ENCODE peak calls at places on chromosomes 4 and X, in four cellular contexts. F is H9, Q is IMR-90, L is H1. H is an unnamed sample.

GRCh38 chr4:74793757-74794340 is 474 bp downstream of the BTC start:
- DNase-seq in F (peak), Q (no peak), L (peak), H (peak)

GRCh38 chr4:93646225-93646930 is 182.2 kb upstream of the ATOH1 start:
- DNase-seq in F (no peak), Q (peak), L (no peak), H (peak)

GRCh38 chr4:118921736-118922135 is 33.1 kb downstream of the SYNPO2 start:
- DNase-seq in F (no peak), Q (no peak), L (no peak), H (no peak)

GRCh38 chr4:152099555-152099954 is 338.7 kb upstream of the GATB start:
- DNase-seq in F (no peak), Q (no peak), L (no peak), H (no peak)

GRCh38 chrX:40099046-40099968 is 1.5 kb upstream of the BCOR start:
- DNase-seq in F (peak), Q (no peak), L (no peak), H (peak)

GRCh38 chr4:73103799-73104503 is 34.4 kb upstream of the COX18 start:
- DNase-seq in F (no peak), Q (peak), L (no peak), H (peak)

GRCh38 chr4:182918791-182919302 is 1.7 kb upstream of the DCTD start:
- DNase-seq in F (no peak), Q (no peak), L (no peak), H (no peak)

GRCh38 chrX:42456301-42456700 is 321.7 kb downstream of the PPP1R2C start:
- DNase-seq in F (no peak), Q (no peak), L (no peak), H (no peak)

GRCh38 chr4:165095291-165095690 is 17.4 kb downstream of the TMEM192 start:
- DNase-seq in F (no peak), Q (no peak), L (no peak), H (peak)

GRCh38 chr4:25769251-25769650 is 93.5 kb downstream of the SEL1L3 start:
- DNase-seq in F (no peak), Q (peak), L (no peak), H (peak)

GRCh38 chrX:110167952-110168451 is 149.9 kb downstream of the AMMECR1 start:
- DNase-seq in F (peak), Q (no peak), L (no peak), H (peak)

GRCh38 chrX:67614414-67614813 is 70.6 kb downstream of the AR start:
- DNase-seq in F (no peak), Q (peak), L (no peak), H (no peak)

GRCh38 chr4:113908829-113909228 is 70.6 kb downstream of the ARSJ start:
- DNase-seq in F (no peak), Q (no peak), L (no peak), H (no peak)

GRCh38 chr4:149914521-149915115 is 99.0 kb upstream of the IQCM start:
- DNase-seq in F (peak), Q (peak), L (no peak), H (peak)

GRCh38 chr4:6124386-6125102 is 75.8 kb downstream of the JAKMIP1 start:
- DNase-seq in F (peak), Q (no peak), L (no peak), H (no peak)

GRCh38 chrX:87813566-87813965 is 296.0 kb downstream of the KLHL4 start:
- DNase-seq in F (no peak), Q (no peak), L (no peak), H (peak)

GRCh38 chr4:174198396-174199179 is 84.9 kb downstream of the FBXO8 start:
- DNase-seq in F (no peak), Q (peak), L (no peak), H (no peak)

GRCh38 chr4:109576462-109576861 is 16.4 kb downstream of the MCUB start:
- DNase-seq in F (no peak), Q (peak), L (no peak), H (no peak)

GRCh38 chr4:7210818-7211217 is 18.5 kb downstream of the SORCS2 start:
- DNase-seq in F (no peak), Q (peak), L (no peak), H (no peak)

GRCh38 chr4:39305902-39306677 is 60.1 kb downstream of the RFC1 start:
- DNase-seq in F (no peak), Q (no peak), L (no peak), H (no peak)

GRCh38 chr4:173332963-173333657 is 1.0 kb downstream of the HMGB2 start:
- DNase-seq in F (no peak), Q (peak), L (no peak), H (peak)

GRCh38 chr4:162011039-162011438 is 152.8 kb downstream of the FSTL5 start:
- DNase-seq in F (no peak), Q (peak), L (no peak), H (no peak)

GRCh38 chr4:80036949-80037348 is 36.1 kb downstream of the ANTXR2 start:
- DNase-seq in F (no peak), Q (peak), L (no peak), H (no peak)

GRCh38 chr4:108703370-108703769 is 53.0 kb downstream of the OSTC start:
- DNase-seq in F (no peak), Q (no peak), L (no peak), H (no peak)

GRCh38 chr4:687975-688694 is 816 bp downstream of the SLC49A3 start:
- DNase-seq in F (peak), Q (no peak), L (no peak), H (peak)

GRCh38 chrX:27186671-27187070 is 276.5 kb downstream of the PPP4R3C start:
- DNase-seq in F (peak), Q (peak), L (no peak), H (peak)

GRCh38 chrX:150211988-150212387 is 151.1 kb upstream of the MAMLD1 start:
- DNase-seq in F (no peak), Q (peak), L (no peak), H (peak)

GRCh38 chrX:44974462-44974861 is 101.5 kb downstream of the KDM6A start:
- DNase-seq in F (no peak), Q (peak), L (no peak), H (no peak)

GRCh38 chr4:99091174-99091573 is 2.6 kb upstream of the ADH5 start:
- DNase-seq in F (no peak), Q (no peak), L (no peak), H (no peak)

GRCh38 chrX:46029777-46030176 is 515.4 kb downstream of the ZNF674 start:
- DNase-seq in F (no peak), Q (no peak), L (no peak), H (no peak)

GRCh38 chrX:73021361-73022092 is 18.8 kb downstream of the PABPC1L2B start:
- DNase-seq in F (no peak), Q (no peak), L (no peak), H (no peak)

GRCh38 chrX:77434949-77435348 is 12.2 kb upstream of the FGF16 start:
- DNase-seq in F (no peak), Q (no peak), L (no peak), H (no peak)

GRCh38 chr4:153464068-153464467 is 2.1 kb upstream of the TMEM131L start:
- DNase-seq in F (no peak), Q (peak), L (no peak), H (no peak)

GRCh38 chr4:165522049-165522448 is 143.2 kb downstream of the CPE start:
- DNase-seq in F (no peak), Q (no peak), L (no peak), H (no peak)

GRCh38 chr4:80367737-80368136 is 32.2 kb downstream of the CFAP299 start:
- DNase-seq in F (no peak), Q (peak), L (no peak), H (no peak)

GRCh38 chrX:130336531-130336930 is 3.2 kb upstream of the SLC25A14 start:
- DNase-seq in F (no peak), Q (no peak), L (no peak), H (no peak)

GRCh38 chrX:65195621-65196020 is 219.4 kb upstream of the ZC4H2 start:
- DNase-seq in F (no peak), Q (no peak), L (no peak), H (peak)

GRCh38 chrX:65194547-65194946 is 218.3 kb upstream of the ZC4H2 start:
- DNase-seq in F (no peak), Q (no peak), L (no peak), H (no peak)

DNA sequence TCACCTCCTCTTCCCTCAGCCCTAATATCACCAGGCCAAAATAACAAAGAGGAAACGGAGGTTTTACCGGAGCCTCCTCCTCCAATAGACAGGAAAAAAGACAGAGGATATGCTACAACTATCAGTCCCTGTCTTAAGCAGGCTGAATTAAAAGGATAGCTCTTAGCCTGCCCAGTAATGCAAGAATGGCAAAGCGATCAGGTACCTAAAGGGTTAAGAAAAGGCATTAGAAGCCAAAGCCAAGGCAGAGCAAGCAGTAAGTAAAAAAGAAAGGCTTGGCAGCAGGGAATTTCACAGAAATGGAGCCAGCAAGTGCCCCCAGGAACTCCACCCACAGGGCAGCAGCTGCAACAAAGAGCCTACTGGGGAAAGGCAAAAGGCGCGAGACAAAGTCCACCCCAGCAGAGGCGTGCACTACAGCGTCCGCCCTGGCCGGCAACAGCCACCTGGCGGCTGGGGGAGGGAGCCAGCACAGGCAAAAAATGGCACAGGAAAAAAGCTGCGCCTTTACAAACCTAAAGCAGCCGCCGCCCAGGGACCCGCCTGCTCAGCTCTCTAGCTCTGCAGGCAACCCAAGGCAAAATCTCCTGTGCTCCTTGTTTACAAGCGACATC is 220.6 kb upstream of the ZC4H2 start:
- DNase-seq in F (peak), Q (no peak), L (peak), H (peak)
- H4K5ac ChIP-seq in F (no peak), Q (no peak), L (no peak), H (no peak)

GRCh38 chr4:41791557-41791956 is 43.0 kb upstream of the PHOX2B start:
- DNase-seq in F (no peak), Q (no peak), L (no peak), H (peak)
- H2BK5ac ChIP-seq in F (no peak), Q (no peak), L (no peak), H (no peak)

DNA sequence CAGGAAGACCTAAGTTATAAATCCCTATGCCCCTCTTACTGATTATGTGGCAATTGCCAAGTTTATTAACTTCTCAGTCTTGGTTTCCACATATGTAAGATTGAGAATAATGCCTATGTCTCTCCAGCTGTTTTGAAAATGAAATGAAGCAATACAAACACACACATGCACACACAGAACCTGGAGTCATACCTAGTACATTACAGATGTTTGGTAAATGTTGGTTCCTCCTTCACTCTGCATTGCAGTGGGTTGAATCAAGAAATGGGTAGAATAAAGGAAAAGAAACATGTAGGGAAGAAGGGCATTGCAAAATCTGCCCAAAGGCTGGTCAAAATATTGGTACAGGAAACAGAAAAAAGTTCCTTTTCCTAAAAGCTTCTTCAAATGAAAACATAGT is 309.9 kb upstream of the EMCN start:
- DNase-seq in F (no peak), Q (no peak), L (no peak), H (no peak)
- H2BK15ac ChIP-seq in F (no peak), Q (no peak), L (no peak), H (no peak)

GRCh38 chr4:71392109-71392508 is 53.3 kb downstream of the SLC4A4 start:
- DNase-seq in F (no peak), Q (no peak), L (no peak), H (no peak)

GRCh38 chr4:71383984-71384383 is 45.2 kb downstream of the SLC4A4 start:
- DNase-seq in F (no peak), Q (no peak), L (no peak), H (no peak)

GRCh38 chr4:71389149-71389840 is 50.5 kb downstream of the SLC4A4 start:
- DNase-seq in F (no peak), Q (peak), L (no peak), H (peak)
- H4K5ac ChIP-seq in F (no peak), Q (no peak), L (no peak), H (no peak)

DNA sequence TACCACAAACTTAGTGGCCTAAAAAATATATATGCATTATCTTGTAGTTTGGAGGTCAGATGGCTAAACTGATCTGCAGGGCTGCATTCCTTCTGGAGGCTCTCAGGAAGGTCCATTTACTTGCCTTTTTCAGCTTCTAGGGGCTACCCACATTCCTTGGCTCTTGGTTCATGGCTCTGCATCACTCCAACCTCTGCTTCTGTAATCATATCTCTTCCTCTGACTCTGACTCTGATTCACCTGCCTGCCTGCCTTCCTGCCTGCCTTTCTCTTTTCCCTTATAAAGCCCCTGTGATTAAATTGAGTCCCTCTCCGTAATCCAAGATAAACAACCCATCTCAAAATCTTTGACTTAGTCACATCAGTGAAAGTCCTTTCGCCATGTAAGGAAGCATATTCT is 25.0 kb upstream of the FRMPD4 start:
- DNase-seq in F (no peak), Q (peak), L (no peak), H (no peak)
- H2BK5ac ChIP-seq in F (no peak), Q (no peak), L (no peak), H (no peak)

DNA sequence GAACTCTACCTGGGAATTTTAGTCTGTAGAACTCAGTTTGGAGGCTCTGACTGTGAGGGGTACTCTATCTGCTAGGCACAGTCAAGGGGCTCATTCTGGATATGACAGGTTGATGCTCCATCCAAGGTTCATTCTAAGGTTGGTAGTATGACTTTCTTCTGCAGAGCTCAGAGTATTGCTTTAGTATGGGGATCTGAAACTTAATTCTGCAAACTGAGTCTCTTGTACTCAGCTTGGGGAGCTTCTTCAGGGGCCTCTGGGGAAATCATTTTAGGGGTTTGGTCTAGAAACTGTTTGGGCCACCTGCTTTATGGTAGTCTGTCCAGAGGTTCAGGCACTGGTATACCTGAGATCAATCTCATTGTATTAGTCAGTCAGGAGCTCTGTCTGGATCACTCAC is 9.7 kb upstream of the TSR2 start:
- DNase-seq in F (no peak), Q (no peak), L (no peak), H (no peak)
- H2BK15ac ChIP-seq in F (no peak), Q (no peak), L (no peak), H (no peak)